ENCODE peak calls at places on chromosomes 4 and X, in six cellular contexts. W is left lung, I is cardiac muscle cell, N is A549, A is glutamatergic neuron, H is neural crest cell. J is an unnamed sample.

GRCh38 chr4:165844151-165844550 is 28.9 kb upstream of the TLL1 start:
- DNase-seq in N (no peak), W (no peak), I (no peak), H (no peak), A (no peak), J (no peak)

GRCh38 chr4:100008048-100008447 is 58.0 kb upstream of the H2AZ1 start:
- DNase-seq in A (no peak), I (no peak), N (no peak), W (no peak), H (no peak), J (no peak)

GRCh38 chr4:121597346-121597934 is 99.3 kb downstream of the ANXA5 start:
- DNase-seq in W (no peak), I (no peak), N (no peak), H (no peak), A (no peak), J (no peak)

GRCh38 chr4:88191404-88191803 is 33.0 kb upstream of the ABCG2 start:
- DNase-seq in N (no peak), W (no peak), H (no peak), A (no peak), I (no peak), J (no peak)

GRCh38 chrX:110410598-110410997 is 52.0 kb downstream of the RTL9 start:
- DNase-seq in A (no peak), N (no peak), W (no peak), H (no peak), I (no peak), J (no peak)

GRCh38 chrX:7088968-7089615 is 58.4 kb upstream of the STS start:
- DNase-seq in W (no peak), I (peak; percentile 19), A (no peak), N (no peak), H (no peak), J (no peak)

GRCh38 chr4:67549123-67549522 is 3.8 kb upstream of the CENPC start:
- DNase-seq in W (no peak), A (no peak), N (no peak), H (no peak), I (no peak), J (no peak)

GRCh38 chr4:113327513-113327912 is 278.1 kb downstream of the ANK2 start:
- DNase-seq in N (no peak), W (no peak), H (no peak), A (no peak), I (no peak), J (no peak)

GRCh38 chr4:139934336-139934735 is 219.6 kb downstream of the MAML3 start:
- DNase-seq in I (no peak), A (peak; percentile 62), W (no peak), H (no peak), N (no peak), J (no peak)

GRCh38 chr4:95548738-95549245 is at the start of gene UNC5C:
- DNase-seq in W (peak; percentile 74), H (peak; percentile 44), A (no peak), N (no peak), I (peak; percentile 87), J (peak; percentile 83)

GRCh38 chr4:152534541-152535231 is 1.2 kb downstream of the FBXW7 start:
- DNase-seq in W (peak; percentile 93), H (peak; percentile 15), N (no peak), A (peak; percentile 52), I (peak; percentile 60), J (peak; percentile 71)

GRCh38 chr4:126180642-126181041 is 865.9 kb downstream of the FAT4 start:
- DNase-seq in N (no peak), W (no peak), I (no peak), H (no peak), A (no peak), J (no peak)

GRCh38 chrX:23515028-23515427 is 152.3 kb upstream of the PRDX4 start:
- DNase-seq in A (no peak), H (no peak), W (no peak), N (no peak), I (no peak), J (no peak)

GRCh38 chr4:164464313-164464712 is 289.6 kb upstream of the SMIM31 start:
- DNase-seq in A (no peak), H (no peak), N (no peak), W (no peak), I (no peak), J (no peak)

GRCh38 chr4:89767924-89768323 is 69.0 kb downstream of the SNCA start:
- DNase-seq in H (no peak), I (no peak), W (no peak), N (no peak), A (no peak), J (no peak)

GRCh38 chr4:152643153-152644035 is 36.4 kb downstream of the TMEM154 start:
- DNase-seq in N (no peak), I (no peak), H (no peak), A (no peak), W (no peak), J (no peak)

GRCh38 chrX:44157293-44157692 is 184.1 kb upstream of the NDP start:
- DNase-seq in I (no peak), A (no peak), H (no peak), W (no peak), N (no peak), J (no peak)

GRCh38 chr4:37729649-37730004 is 43.5 kb upstream of the RELL1 start:
- DNase-seq in A (no peak), W (no peak), I (no peak), N (no peak), H (no peak), J (no peak)

GRCh38 chr4:30801876-30802275 is 81.7 kb downstream of the PCDH7 start:
- DNase-seq in I (no peak), N (no peak), A (no peak), H (no peak), W (no peak), J (no peak)

GRCh38 chr4:80069108-80069836 is 3.8 kb downstream of the ANTXR2 start:
- DNase-seq in A (no peak), N (no peak), H (no peak), I (no peak), W (no peak), J (no peak)

GRCh38 chr4:153140294-153140693 is 63.9 kb upstream of the TRIM2 start:
- DNase-seq in H (no peak), N (no peak), I (no peak), W (no peak), A (peak; percentile 28), J (no peak)

GRCh38 chr4:89724716-89725115 is 112.2 kb downstream of the SNCA start:
- DNase-seq in N (no peak), A (no peak), H (no peak), W (no peak), I (no peak), J (no peak)

GRCh38 chr4:2259036-2259540 is 2.8 kb downstream of the MXD4 start:
- DNase-seq in I (no peak), W (no peak), N (no peak), A (peak; percentile 14), H (no peak), J (no peak)

GRCh38 chrX:85303544-85303943 is 59.8 kb downstream of the ZNF711 start:
- DNase-seq in I (no peak), A (no peak), W (no peak), N (no peak), H (no peak), J (no peak)

GRCh38 chr4:187238646-187239045 is 515.0 kb upstream of the FAT1 start:
- DNase-seq in I (no peak), N (no peak), W (no peak), H (no peak), A (no peak), J (no peak)

GRCh38 chr4:19005211-19005610 is 983.7 kb upstream of the LCORL start:
- DNase-seq in H (no peak), N (no peak), W (no peak), I (peak; percentile 40), A (no peak), J (no peak)

GRCh38 chr4:80918004-80918403 is 112.5 kb upstream of the BMP3 start:
- DNase-seq in I (no peak), N (no peak), A (no peak), W (no peak), H (no peak), J (no peak)

GRCh38 chr4:25863347-25863784 is 578 bp upstream of the SEL1L3 start:
- DNase-seq in H (no peak), N (peak; percentile 19), I (peak; percentile 2), W (peak; percentile 86), A (peak; percentile 50), J (no peak)

GRCh38 chr4:85825937-85826678 is 351.2 kb downstream of the ARHGAP24 start:
- DNase-seq in I (peak; percentile 67), N (peak; percentile 4), A (peak; percentile 24), W (no peak), H (peak; percentile 5), J (no peak)
- TF ChIP-seq CTCF in I (no peak), N (no peak), A (no peak), W (no peak), H (no peak), J (no peak)

DNA sequence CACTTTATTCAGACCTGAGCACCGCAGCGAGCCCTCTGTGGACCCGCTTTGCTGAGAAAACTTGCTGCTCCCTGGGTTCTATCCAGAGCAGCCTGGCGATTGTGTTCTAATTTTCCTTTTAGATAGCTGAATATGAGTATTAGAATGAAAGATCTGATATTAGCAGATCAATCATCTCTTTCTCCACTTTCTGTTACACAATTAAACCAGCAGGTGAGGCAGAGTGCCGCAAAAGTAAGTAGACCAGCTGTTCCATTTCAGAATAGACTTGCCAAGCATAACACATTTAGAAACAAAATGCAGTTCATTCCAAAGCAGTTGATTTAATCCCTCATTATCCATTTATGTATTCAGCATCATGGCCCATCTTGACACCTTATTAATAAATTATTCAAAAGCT is 58.6 kb downstream of the PALLD start:
- DNase-seq in I (no peak), W (no peak), H (no peak), N (no peak), A (no peak), J (no peak)
- TF ChIP-seq CTCF in I (no peak), W (no peak), H (peak; percentile 19), N (no peak), A (no peak), J (no peak)

GRCh38 chr4:182917182-182918043 is at the start of gene DCTD:
- DNase-seq in H (peak; percentile 62), A (peak; percentile 80), I (peak; percentile 84), W (peak; percentile 95), N (no peak), J (peak; percentile 83)
- TF ChIP-seq CTCF in H (peak; percentile 49), A (peak; percentile 14), I (peak; percentile 48), W (peak; percentile 23), N (peak; percentile 35), J (peak; percentile 51)

GRCh38 chr4:182582245-182582644 is 334.9 kb downstream of the DCTD start:
- DNase-seq in I (no peak), A (no peak), N (no peak), H (no peak), W (no peak), J (no peak)

GRCh38 chr4:182589100-182589499 is 328.1 kb downstream of the DCTD start:
- DNase-seq in A (no peak), W (no peak), H (no peak), I (no peak), N (no peak), J (no peak)

GRCh38 chr4:182584016-182584415 is 333.2 kb downstream of the DCTD start:
- DNase-seq in I (no peak), W (no peak), N (no peak), H (no peak), A (no peak), J (no peak)

DNA sequence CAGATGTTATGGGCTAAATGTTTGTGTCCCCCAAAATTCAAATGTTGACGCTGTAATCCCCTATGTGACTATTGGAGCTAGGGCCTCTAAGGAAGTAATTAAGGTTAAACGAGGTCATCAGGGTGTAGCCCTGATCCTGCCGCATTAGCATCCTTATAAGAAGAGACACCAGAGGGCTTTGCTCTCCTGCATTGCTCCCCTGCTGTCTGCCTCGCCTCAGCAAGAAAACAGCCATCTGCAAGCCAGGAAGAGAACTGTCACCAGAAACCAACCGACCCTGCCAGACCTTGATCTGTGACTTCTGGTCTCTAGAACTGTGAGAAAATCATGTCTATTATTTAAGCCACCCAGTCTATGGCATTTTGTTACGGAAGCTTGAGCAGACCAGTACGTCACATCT is 331.9 kb downstream of the DCTD start:
- DNase-seq in H (no peak), N (no peak), I (no peak), A (peak; percentile 34), W (no peak), J (no peak)
- TF ChIP-seq CTCF in H (no peak), N (no peak), I (no peak), A (no peak), W (no peak), J (no peak)

J was measured in type B pancreatic cell.